ENCODE peak calls at places on chromosomes 7 and 10, in four cellular contexts. W is K562, G is H1, O is GM12892. M is an unnamed sample.

GRCh38 chr10:93818086-93818485 is 60.4 kb downstream of the LGI1 start:
- DNase-seq in W (no peak), G (no peak), O (no peak), M (no peak)

GRCh38 chr7:111710839-111711380 is 148.6 kb upstream of the IMMP2L start:
- DNase-seq in W (no peak), G (no peak), O (no peak), M (no peak)

GRCh38 chr10:6912021-6912420 is 331.9 kb upstream of the PRKCQ start:
- DNase-seq in W (no peak), G (no peak), O (no peak), M (no peak)

GRCh38 chr10:4169448-4169847 is 384.4 kb upstream of the KLF6 start:
- DNase-seq in W (no peak), G (no peak), O (no peak), M (no peak)

GRCh38 chr10:95440756-95441546 is 120.2 kb downstream of the SORBS1 start:
- DNase-seq in W (no peak), G (no peak), O (no peak), M (no peak)

GRCh38 chr7:133040178-133040577 is 41.7 kb downstream of the CHCHD3 start:
- DNase-seq in W (no peak), G (no peak), O (no peak), M (no peak)

GRCh38 chr10:21487416-21488180 is 37.9 kb downstream of the SKIDA1 start:
- DNase-seq in W (no peak), G (no peak), O (no peak), M (no peak)

GRCh38 chr10:10960534-10960933 is 57.1 kb upstream of the CELF2 start:
- DNase-seq in W (no peak), G (no peak), O (no peak), M (no peak)

GRCh38 chr10:96511044-96511945 is 2.4 kb downstream of the TLL2 start:
- DNase-seq in W (peak), G (peak), O (no peak), M (no peak)

GRCh38 chr7:34133983-34134782 is 228.8 kb downstream of the BMPER start:
- DNase-seq in W (peak), G (peak), O (no peak), M (peak)

GRCh38 chr7:118754608-118755007 is 530.1 kb downstream of the ANKRD7 start:
- DNase-seq in W (no peak), G (no peak), O (no peak), M (no peak)

GRCh38 chr7:2637505-2638223 is 5.9 kb downstream of the TTYH3 start:
- DNase-seq in W (no peak), G (no peak), O (peak), M (no peak)

GRCh38 chr7:92916751-92917369 is 80.5 kb upstream of the CDK6 start:
- DNase-seq in W (no peak), G (no peak), O (no peak), M (no peak)

GRCh38 chr10:84755311-84755710 is 426.9 kb downstream of the CCSER2 start:
- DNase-seq in W (no peak), G (no peak), O (no peak), M (no peak)

GRCh38 chr7:106057962-106058901 is 53.9 kb downstream of the SYPL1 start:
- DNase-seq in W (no peak), G (no peak), O (peak), M (peak)

GRCh38 chr10:58967551-58968418 is 208.7 kb upstream of the PHYHIPL start:
- DNase-seq in W (no peak), G (peak), O (no peak), M (no peak)
- TF ChIP-seq POLR2A in W (no peak), G (no peak), O (no peak), M (no peak)

GRCh38 chr7:8149222-8149621 is 112.7 kb downstream of the ICA1 start:
- DNase-seq in W (no peak), G (no peak), O (no peak), M (no peak)
- TF ChIP-seq TAF1 in W (no peak), G (no peak), O (no peak), M (no peak)

DNA sequence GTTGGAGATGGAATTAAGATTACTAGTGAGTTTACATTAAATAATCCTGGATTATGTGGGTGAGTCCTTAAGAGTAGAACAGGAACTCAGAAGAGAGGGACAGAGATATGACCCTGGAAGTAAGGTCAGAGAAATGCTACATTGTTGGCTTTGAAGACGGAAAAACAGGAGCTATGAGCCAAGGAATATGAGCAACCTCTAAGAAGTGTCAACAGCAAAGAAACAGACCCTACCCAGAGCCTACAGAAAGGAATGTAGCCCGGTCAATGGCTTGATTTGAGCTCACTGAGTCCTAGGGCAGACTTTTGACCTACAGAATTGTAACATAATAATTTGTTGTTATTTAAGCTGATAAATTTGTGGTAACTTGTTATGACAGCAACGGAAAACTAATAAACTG is 304.9 kb downstream of the IPMK start:
- DNase-seq in W (no peak), G (no peak), O (no peak), M (no peak)
- TF ChIP-seq POLR2A in W (no peak), G (no peak), O (no peak), M (no peak)

GRCh38 chr10:127522298-127522697 is 26.8 kb upstream of the NPS start:
- DNase-seq in W (no peak), G (no peak), O (no peak), M (no peak)

GRCh38 chr10:127525686-127526085 is 23.4 kb upstream of the NPS start:
- DNase-seq in W (no peak), G (no peak), O (no peak), M (no peak)

GRCh38 chr10:127524229-127524628 is 24.9 kb upstream of the NPS start:
- DNase-seq in W (no peak), G (no peak), O (no peak), M (no peak)

GRCh38 chr10:127527320-127527719 is 21.8 kb upstream of the NPS start:
- DNase-seq in W (no peak), G (no peak), O (no peak), M (no peak)

GRCh38 chr10:127524869-127525268 is 24.2 kb upstream of the NPS start:
- DNase-seq in W (no peak), G (no peak), O (no peak), M (no peak)
- TF ChIP-seq TAF1 in W (no peak), G (no peak), O (no peak), M (no peak)

DNA sequence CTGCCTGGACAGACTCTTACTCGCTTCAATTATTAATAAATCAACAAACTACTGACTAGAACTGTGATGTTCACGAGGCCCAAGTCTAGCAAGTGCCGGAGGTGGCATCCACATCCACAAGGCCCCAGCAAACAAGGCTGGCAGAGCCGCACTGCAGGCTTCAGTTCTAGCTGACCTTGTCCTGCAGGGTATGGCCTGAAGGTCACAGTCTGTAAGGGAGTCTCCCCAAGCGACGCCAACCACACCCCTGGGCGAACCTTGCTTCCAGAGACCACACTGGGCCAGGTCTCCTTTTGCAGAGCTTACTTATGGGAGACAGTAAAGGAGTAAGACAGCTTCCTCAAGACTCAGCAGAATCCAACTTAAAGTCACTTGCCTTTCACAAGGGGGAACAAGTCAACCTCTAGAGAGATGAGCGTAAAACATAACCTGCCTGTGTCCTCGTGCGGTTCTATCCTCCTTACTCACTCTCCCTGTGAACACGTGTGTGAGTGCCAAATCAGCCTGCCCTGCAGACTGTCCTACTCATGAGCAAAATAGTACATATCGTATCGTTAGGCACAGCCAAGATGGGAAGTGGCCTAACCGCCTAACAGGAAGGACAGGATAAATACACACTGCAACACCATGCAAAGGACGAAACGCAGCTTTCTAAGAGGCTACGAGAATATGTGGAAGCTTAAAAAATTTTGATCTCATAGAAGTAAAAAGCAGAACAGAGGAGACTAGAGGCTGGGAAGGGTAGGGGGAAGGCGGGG is 22.7 kb downstream of the FAM53B start:
- DNase-seq in W (no peak), G (no peak), O (no peak), M (no peak)
- TF ChIP-seq POLR2A in W (no peak), G (no peak), O (no peak), M (no peak)

GRCh38 chr7:22124906-22125305 is 179.2 kb upstream of the CDCA7L start:
- DNase-seq in W (no peak), G (no peak), O (no peak), M (no peak)

GRCh38 chr7:22127835-22128527 is 182.3 kb upstream of the CDCA7L start:
- DNase-seq in W (no peak), G (no peak), O (no peak), M (no peak)

GRCh38 chr7:22128528-22128920 is 182.8 kb upstream of the CDCA7L start:
- DNase-seq in W (no peak), G (no peak), O (no peak), M (no peak)

GRCh38 chr7:22123139-22123538 is 177.4 kb upstream of the CDCA7L start:
- DNase-seq in W (peak), G (no peak), O (no peak), M (no peak)

GRCh38 chr7:22125436-22125835 is 179.7 kb upstream of the CDCA7L start:
- DNase-seq in W (no peak), G (no peak), O (no peak), M (no peak)
- TF ChIP-seq TAF1 in W (no peak), G (no peak), O (no peak), M (no peak)

DNA sequence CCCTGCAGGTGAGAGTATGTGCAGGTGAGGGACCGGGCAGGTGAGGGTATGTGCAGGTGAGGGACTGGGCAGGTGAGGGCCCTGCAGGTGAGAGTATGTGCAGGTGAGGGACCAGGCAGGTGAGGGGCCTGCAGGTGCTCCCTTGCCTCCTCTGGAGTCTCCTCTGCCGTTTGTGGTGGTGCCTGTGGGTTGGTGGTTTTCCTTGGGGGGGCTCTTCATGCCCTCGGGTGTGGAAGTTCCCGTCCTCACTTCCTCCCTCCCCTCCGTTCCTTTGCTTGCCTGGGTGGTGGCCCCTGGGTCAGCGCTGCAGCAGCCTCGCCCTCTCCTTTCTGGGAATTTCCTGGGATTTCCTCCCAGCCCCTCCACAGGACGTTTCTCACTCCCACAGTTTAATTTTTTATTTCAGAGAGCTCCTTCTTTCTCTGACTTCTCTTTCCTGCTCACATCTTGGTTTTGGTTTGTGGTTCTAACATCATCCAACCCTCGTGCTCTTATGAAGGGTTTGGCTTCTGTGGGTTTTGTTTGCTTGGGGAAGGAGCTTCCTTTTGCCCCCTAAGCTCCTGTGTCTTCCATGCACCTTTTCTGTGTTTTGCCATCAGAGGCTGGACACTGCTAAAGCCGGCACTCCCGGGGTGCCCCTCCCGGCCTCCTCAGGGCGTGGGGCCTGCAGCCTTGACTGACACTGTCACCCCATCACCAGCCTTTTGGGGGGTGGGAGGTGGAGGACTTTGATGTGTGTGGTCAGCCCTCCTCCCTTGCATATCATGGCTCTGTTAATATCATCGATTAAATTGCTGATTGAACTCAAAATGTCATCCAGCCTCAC is 29.2 kb upstream of the ADGRA1 start:
- DNase-seq in W (no peak), G (no peak), O (no peak), M (no peak)
- TF ChIP-seq POLR2A in W (no peak), G (no peak), O (no peak), M (no peak)

GRCh38 chr10:71243756-71244637 is 31.6 kb downstream of the UNC5B start:
- DNase-seq in W (no peak), G (no peak), O (no peak), M (no peak)
- TF ChIP-seq TAF1 in W (no peak), G (no peak), O (no peak), M (no peak)

M was measured in GM12891.